ENCODE peak calls at places on chromosomes 13 and 19, in four cellular contexts. A is endothelial cell, Y is upper lobe of right lung, F is Calu3. S is an unnamed sample.
A peak's percentile ranks its signal among the peaks of the same experiment; 100 is the strongest.

GRCh38 chr19:51339687-51340656 is 2.0 kb downstream of the VSIG10L start:
- DNase-seq in A (peak; percentile 99), F (peak; percentile 99), Y (peak; percentile 100), S (peak; percentile 99)

GRCh38 chr19:12840091-12841079 is 2.1 kb downstream of the MAST1 start:
- DNase-seq in F (peak; percentile 59), Y (peak; percentile 85), A (peak; percentile 83), S (peak; percentile 71)

GRCh38 chr19:49339364-49340068 is 4.3 kb downstream of the CD37 start:
- DNase-seq in A (peak; percentile 73), Y (peak; percentile 92), F (no peak), S (peak; percentile 95)

GRCh38 chr19:37251308-37252229 is 33.6 kb downstream of the ZNF383 start:
- DNase-seq in Y (peak; percentile 81), F (no peak), A (no peak), S (peak; percentile 98)

GRCh38 chr19:52991484-52991883 is 22.2 kb upstream of the ERVV-1 start:
- DNase-seq in Y (no peak), A (no peak), F (no peak), S (peak; percentile 50)

GRCh38 chr19:18913466-18913865 is 5.7 kb downstream of the COPE start:
- DNase-seq in Y (no peak), A (no peak), F (no peak), S (no peak)

GRCh38 chr19:41222240-41222639 is 3.2 kb downstream of the AXL start:
- DNase-seq in A (no peak), Y (no peak), F (no peak), S (no peak)

GRCh38 chr13:95185311-95185710 is 115.9 kb downstream of the ABCC4 start:
- DNase-seq in Y (no peak), F (no peak), A (no peak), S (no peak)

GRCh38 chr19:19209372-19209771 is 2.4 kb upstream of the NCAN start:
- DNase-seq in A (no peak), Y (no peak), F (no peak), S (no peak)

GRCh38 chr19:8545743-8546142 is 31.5 kb downstream of the MYO1F start:
- DNase-seq in A (no peak), Y (no peak), F (no peak), S (no peak)

GRCh38 chr13:44382635-44383145 is 9.1 kb downstream of the SERP2 start:
- DNase-seq in A (no peak), Y (no peak), F (no peak), S (peak; percentile 52)

GRCh38 chr13:110570886-110571285 is 9.4 kb upstream of the RAB20 start:
- DNase-seq in Y (peak; percentile 42), F (no peak), A (no peak), S (no peak)

GRCh38 chr13:109610517-109610916 is 175.9 kb downstream of the IRS2 start:
- DNase-seq in Y (peak; percentile 73), F (peak; percentile 28), A (peak; percentile 7), S (peak; percentile 27)

GRCh38 chr13:56752630-56753029 is 388.1 kb upstream of the PRR20A start:
- DNase-seq in A (no peak), F (no peak), Y (no peak), S (no peak)

GRCh38 chr13:72437458-72437857 is 290.0 kb downstream of the MZT1 start:
- DNase-seq in Y (no peak), A (no peak), F (no peak), S (no peak)

GRCh38 chr13:34070544-34071303 is 252.8 kb downstream of the RFC3 start:
- DNase-seq in Y (no peak), A (no peak), F (no peak), S (no peak)

GRCh38 chr13:38686635-38687245 is at the start of gene FREM2:
- DNase-seq in Y (peak; percentile 86), A (peak; percentile 72), F (peak; percentile 81), S (peak; percentile 13)

GRCh38 chr13:85412448-85412847 is 386.8 kb downstream of the SLITRK6 start:
- DNase-seq in F (no peak), Y (no peak), A (no peak), S (no peak)